ENCODE peak calls at places on chromosomes 2 and 18, in nine cellular contexts. H is adrenal gland; P is spleen; M is CD8-positive, alpha-beta T cell; N is neural progenitor cell; B is A673; A is cardiac muscle cell; F is upper lobe of left lung; X is astrocyte. I is an unnamed sample.

GRCh38 chr2:131104487-131105155 is 515 bp upstream of the PLEKHB2 start:
- DNase-seq in M (peak; percentile 11), N (no peak), H (peak; percentile 85), F (peak; percentile 89), X (peak; percentile 58), B (peak; percentile 89), A (peak; percentile 85), P (peak; percentile 93), I (peak; percentile 65)

GRCh38 chr2:150495993-150496627 is 8.6 kb upstream of the RND3 start:
- DNase-seq in N (no peak), F (no peak), X (peak; percentile 98), H (no peak), P (no peak), M (no peak), A (peak; percentile 93), B (no peak), I (no peak)

GRCh38 chr2:68428132-68428531 is 39.0 kb downstream of the FBXO48 start:
- DNase-seq in F (no peak), N (no peak), B (no peak), A (no peak), X (no peak), H (no peak), P (no peak), M (no peak), I (no peak)

GRCh38 chr2:65666156-65666725 is 233.8 kb upstream of the SPRED2 start:
- DNase-seq in M (no peak), N (no peak), A (peak; percentile 48), F (no peak), H (no peak), P (no peak), B (peak; percentile 64), X (peak; percentile 79), I (no peak)

GRCh38 chr2:237721828-237722227 is 76.8 kb upstream of the RBM44 start:
- DNase-seq in P (no peak), A (no peak), X (no peak), F (no peak), N (no peak), H (no peak), M (no peak), B (no peak), I (no peak)

GRCh38 chr2:189799531-189799930 is 15.3 kb downstream of the PMS1 start:
- DNase-seq in A (peak; percentile 53), H (peak; percentile 19), X (peak; percentile 75), F (no peak), N (no peak), M (no peak), P (no peak), B (no peak), I (no peak)

GRCh38 chr2:46793423-46794416 is 121.9 kb downstream of the MCFD2 start:
- DNase-seq in B (peak; percentile 36), P (no peak), A (no peak), F (peak; percentile 52), N (no peak), H (no peak), M (no peak), X (no peak), I (no peak)

GRCh38 chr2:235675678-235676535 is 182.1 kb downstream of the AGAP1 start:
- DNase-seq in M (no peak), H (no peak), F (no peak), N (no peak), B (no peak), A (peak; percentile 29), P (no peak), X (peak; percentile 41), I (no peak)

GRCh38 chr2:214127178-214127970 is 283.5 kb upstream of the VWC2L start:
- DNase-seq in N (peak; percentile 41), M (no peak), X (peak; percentile 55), A (peak; percentile 74), F (no peak), P (no peak), H (no peak), B (peak; percentile 79), I (no peak)

GRCh38 chr2:234467289-234467688 is 29.6 kb downstream of the ARL4C start:
- DNase-seq in M (no peak), A (no peak), B (no peak), F (no peak), X (peak; percentile 89), H (no peak), P (no peak), N (no peak), I (no peak)

GRCh38 chr2:11941201-11942041 is 195.0 kb downstream of the LPIN1 start:
- DNase-seq in P (no peak), H (no peak), F (no peak), B (no peak), X (no peak), N (no peak), M (no peak), A (peak; percentile 16), I (no peak)

GRCh38 chr18:23204589-23205235 is 69.4 kb downstream of the CABLES1 start:
- DNase-seq in B (no peak), F (no peak), N (no peak), A (no peak), M (no peak), X (no peak), H (no peak), P (no peak), I (no peak)

GRCh38 chr2:237733677-237734300 is 64.8 kb upstream of the RBM44 start:
- DNase-seq in M (no peak), B (no peak), F (no peak), P (no peak), H (peak; percentile 44), X (no peak), A (no peak), N (no peak), I (no peak)

GRCh38 chr2:44936715-44937687 is 4.5 kb upstream of the SIX3 start:
- DNase-seq in H (no peak), N (peak; percentile 93), A (no peak), P (peak; percentile 43), X (no peak), F (no peak), B (no peak), M (no peak), I (no peak)

GRCh38 chr2:172878260-172878659 is 142.6 kb downstream of the RAPGEF4 start:
- DNase-seq in F (no peak), N (no peak), P (no peak), B (no peak), M (no peak), A (peak; percentile 37), H (peak; percentile 28), X (peak; percentile 37), I (no peak)

GRCh38 chr18:32674491-32674890 is 98.3 kb downstream of the KLHL14 start:
- DNase-seq in M (no peak), F (no peak), H (no peak), N (peak; percentile 40), P (no peak), B (peak; percentile 34), A (peak; percentile 1), X (no peak), I (no peak)

GRCh38 chr2:147002256-147002655 is 842.6 kb upstream of the ACVR2A start:
- DNase-seq in F (no peak), B (no peak), P (no peak), A (no peak), M (no peak), H (no peak), X (no peak), N (no peak), I (no peak)

GRCh38 chr2:99860720-99861375 is 281.5 kb downstream of the AFF3 start:
- DNase-seq in P (no peak), H (no peak), M (no peak), A (no peak), N (no peak), B (no peak), F (no peak), X (peak; percentile 57), I (no peak)

GRCh38 chr18:13389491-13390131 is 171.1 kb downstream of the LDLRAD4 start:
- DNase-seq in A (no peak), N (no peak), M (no peak), H (no peak), X (no peak), B (no peak), P (no peak), F (peak; percentile 11), I (no peak)

GRCh38 chr2:158199928-158200650 is 98.4 kb downstream of the UPP2 start:
- DNase-seq in A (no peak), X (no peak), F (no peak), N (no peak), P (no peak), B (no peak), M (no peak), H (no peak), I (no peak)

GRCh38 chr2:158205215-158205614 is 103.5 kb downstream of the UPP2 start:
- DNase-seq in P (no peak), H (no peak), F (no peak), A (no peak), M (no peak), B (no peak), X (no peak), N (no peak), I (peak; percentile 44)

GRCh38 chr2:158204741-158205165 is 103.1 kb downstream of the UPP2 start:
- DNase-seq in F (no peak), M (no peak), A (no peak), B (no peak), N (no peak), X (peak; percentile 16), H (no peak), P (no peak), I (no peak)

GRCh38 chr2:158197940-158198339 is 96.3 kb downstream of the UPP2 start:
- DNase-seq in N (no peak), F (peak; percentile 44), A (no peak), X (no peak), M (no peak), B (no peak), H (no peak), P (no peak), I (peak; percentile 16)

GRCh38 chr2:158202151-158202778 is 100.6 kb downstream of the UPP2 start:
- DNase-seq in X (peak; percentile 32), A (peak; percentile 17), P (no peak), B (peak; percentile 35), M (no peak), H (no peak), N (no peak), F (no peak), I (no peak)
- H3K4me3 ChIP-seq in X (no peak overlapping the region), A (no peak overlapping the region), P (no peak overlapping the region), B (no peak overlapping the region), M (no peak overlapping the region), H (no peak overlapping the region), N (no peak overlapping the region), F (no peak overlapping the region), I (no peak overlapping the region)

GRCh38 chr18:79713341-79713740 is 33.7 kb downstream of the CTDP1 start:
- DNase-seq in B (no peak), H (no peak), P (no peak), N (no peak), F (no peak), X (no peak), A (no peak), M (no peak), I (no peak)
- H3K36me3 ChIP-seq in B (no peaks in the 10 kb centered on the region), H (no peaks in the 10 kb centered on the region), P (peaks cover 70% of the 10 kb centered on the region), N (no peaks in the 10 kb centered on the region), F (peaks cover 15% of the 10 kb centered on the region), X (peaks cover 22% of the 10 kb centered on the region), A (peaks cover 6% of the 10 kb centered on the region), M (peaks cover 38% of the 10 kb centered on the region), I (no peaks in the 10 kb centered on the region)

GRCh38 chr2:144678741-144679140 is 158.8 kb upstream of the ZEB2 start:
- DNase-seq in X (no peak), P (no peak), F (no peak), M (no peak), H (no peak), A (no peak), N (no peak), B (no peak), I (no peak)
- TF ChIP-seq CTCF in X (no peak), P (no peak), F (no peak), M (no peak), H (no peak), A (no peak), N (no peak), B (no peak), I (no peak)

GRCh38 chr18:25998461-25998860 is 92.0 kb downstream of the SS18 start:
- DNase-seq in N (no peak), H (no peak), M (no peak), A (no peak), B (no peak), X (no peak), F (no peak), P (no peak), I (no peak)
- H3K4me3 ChIP-seq in N (no peak overlapping the region), H (no peak overlapping the region), M (no peak overlapping the region), A (no peak overlapping the region), B (no peak overlapping the region), X (no peak overlapping the region), F (no peak overlapping the region), P (no peak overlapping the region), I (no peak overlapping the region)

I was measured in mucosa of descending colon.